ENCODE peak calls at places on chromosomes 11 and 22, in nine cellular contexts. S, R, K, I, L, W, T, A and P are unnamed samples.

GRCh38 chr22:35422936-35423335 is 23.0 kb downstream of the MCM5 start:
- DNase-seq in S (no peak), R (no peak), K (no peak), I (no peak), L (no peak), W (no peak), T (no peak), A (no peak), P (no peak)

GRCh38 chr11:13261600-13262061 is 16.0 kb upstream of the BMAL1 start:
- DNase-seq in S (no peak), R (peak), K (peak), I (no peak), L (peak), W (no peak), T (peak), A (peak), P (peak)

GRCh38 chr22:41848468-41848867 is 15.6 kb downstream of the SREBF2 start:
- DNase-seq in S (peak), R (peak), K (no peak), I (no peak), L (peak), W (peak), T (no peak), A (peak), P (peak)

GRCh38 chr11:86595401-86595800 is 77.0 kb downstream of the ME3 start:
- DNase-seq in S (peak), R (no peak), K (no peak), I (no peak), L (no peak), W (no peak), T (no peak), A (no peak), P (no peak)

GRCh38 chr11:75351541-75352416 is at the start of gene ARRB1:
- DNase-seq in S (peak), R (peak), K (no peak), I (peak), L (peak), W (peak), T (peak), A (no peak), P (peak)

GRCh38 chr11:64340671-64341335 is 799 bp downstream of the CCDC88B start:
- DNase-seq in S (peak), R (no peak), K (no peak), I (peak), L (no peak), W (peak), T (no peak), A (no peak), P (no peak)

GRCh38 chr11:116162541-116163230 is 610.1 kb downstream of the BUD13 start:
- DNase-seq in S (no peak), R (no peak), K (no peak), I (no peak), L (no peak), W (peak), T (no peak), A (no peak), P (no peak)

GRCh38 chr11:116558504-116559252 is 214.1 kb downstream of the BUD13 start:
- DNase-seq in S (no peak), R (peak), K (no peak), I (no peak), L (no peak), W (no peak), T (peak), A (peak), P (peak)

GRCh38 chr11:118612378-118612777 is 5.0 kb downstream of the PHLDB1 start:
- DNase-seq in S (no peak), R (peak), K (no peak), I (peak), L (no peak), W (peak), T (no peak), A (no peak), P (no peak)

GRCh38 chr11:78690588-78690987 is 115.9 kb upstream of the NARS2 start:
- DNase-seq in S (no peak), R (peak), K (no peak), I (no peak), L (peak), W (no peak), T (peak), A (peak), P (no peak)

GRCh38 chr11:25953015-25953414 is 378.9 kb upstream of the ANO3 start:
- DNase-seq in S (no peak), R (no peak), K (no peak), I (no peak), L (no peak), W (no peak), T (no peak), A (no peak), P (no peak)

GRCh38 chr11:73325036-73325981 is 17.2 kb downstream of the ARHGEF17 start:
- DNase-seq in S (no peak), R (peak), K (no peak), I (no peak), L (no peak), W (no peak), T (no peak), A (no peak), P (peak)

GRCh38 chr22:37118083-37118482 is 8.6 kb upstream of the TMPRSS6 start:
- DNase-seq in S (no peak), R (no peak), K (no peak), I (no peak), L (no peak), W (no peak), T (no peak), A (no peak), P (no peak)

GRCh38 chr11:118889796-118890195 is 6.1 kb downstream of the CXCR5 start:
- DNase-seq in S (no peak), R (peak), K (peak), I (no peak), L (peak), W (no peak), T (no peak), A (peak), P (peak)

GRCh38 chr11:123111465-123111864 is 49.5 kb upstream of the HSPA8 start:
- DNase-seq in S (no peak), R (peak), K (no peak), I (no peak), L (peak), W (peak), T (peak), A (peak), P (peak)

GRCh38 chr22:35380537-35381423 is at the start of gene HMOX1:
- DNase-seq in S (peak), R (peak), K (peak), I (peak), L (peak), W (peak), T (peak), A (peak), P (peak)

GRCh38 chr22:42500164-42500835 is 19.3 kb downstream of the RRP7A start:
- DNase-seq in S (peak), R (peak), K (no peak), I (peak), L (peak), W (peak), T (peak), A (peak), P (peak)

GRCh38 chr11:98564881-98565280 is 455.9 kb upstream of the CNTN5 start:
- DNase-seq in S (no peak), R (no peak), K (no peak), I (no peak), L (no peak), W (no peak), T (no peak), A (no peak), P (no peak)

GRCh38 chr11:116730568-116730967 is 42.2 kb downstream of the BUD13 start:
- DNase-seq in S (no peak), R (no peak), K (no peak), I (no peak), L (no peak), W (no peak), T (no peak), A (peak), P (no peak)

GRCh38 chr11:61380914-61381313 is 11.5 kb upstream of the TMEM216 start:
- DNase-seq in S (no peak), R (no peak), K (no peak), I (no peak), L (no peak), W (no peak), T (no peak), A (no peak), P (no peak)

GRCh38 chr11:61377461-61378160 is 14.8 kb upstream of the TMEM216 start:
- DNase-seq in S (no peak), R (peak), K (no peak), I (no peak), L (no peak), W (no peak), T (no peak), A (peak), P (peak)

GRCh38 chr11:61375709-61376108 is 13.5 kb downstream of the TMEM138 start:
- DNase-seq in S (no peak), R (no peak), K (no peak), I (no peak), L (no peak), W (no peak), T (no peak), A (no peak), P (no peak)

GRCh38 chr11:61384271-61385242 is 7.8 kb upstream of the TMEM216 start:
- DNase-seq in S (peak), R (peak), K (no peak), I (no peak), L (peak), W (peak), T (peak), A (peak), P (no peak)

DNA sequence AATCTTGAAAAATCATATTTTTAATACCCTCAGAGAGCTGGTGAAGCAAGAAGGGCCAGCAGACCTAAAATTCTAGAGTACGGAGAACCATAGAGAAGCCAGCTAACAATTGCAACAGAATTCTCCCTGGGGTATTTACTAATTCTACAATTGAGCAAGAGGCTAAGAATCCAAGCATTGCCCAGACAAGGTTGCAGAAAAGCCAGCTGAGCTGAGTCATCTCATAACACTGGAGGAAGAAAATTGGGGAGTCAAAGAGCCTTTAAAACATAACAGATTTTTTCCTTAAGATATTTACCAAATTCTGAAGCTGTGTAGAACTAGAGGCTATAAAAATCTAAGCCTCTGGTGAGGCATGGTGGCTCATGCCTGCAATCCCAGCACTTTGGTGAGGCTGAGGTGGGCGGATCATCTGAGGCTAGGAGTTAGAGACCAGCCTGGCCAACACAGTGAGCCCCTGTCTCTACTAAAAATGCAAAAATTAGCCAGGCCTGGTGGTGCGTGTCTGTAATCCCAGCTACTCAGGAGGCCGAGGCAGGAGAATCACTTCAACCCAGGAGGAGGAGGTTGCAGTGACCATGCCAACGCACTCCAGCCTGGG is 13.6 kb upstream of the TMEM216 start:
- DNase-seq in S (no peak), R (peak), K (peak), I (peak), L (peak), W (no peak), T (peak), A (peak), P (peak)
- TF ChIP-seq CTCF in S (no peak), R (no peak), K (no peak), I (no peak), L (no peak), W (no peak), T (no peak), A (no peak), P (no peak)

GRCh38 chr22:47996446-47996857 is 1234.0 kb downstream of the TBC1D22A start:
- DNase-seq in S (peak), R (no peak), K (no peak), I (no peak), L (no peak), W (no peak), T (no peak), A (no peak), P (no peak)

GRCh38 chr22:47997612-47998011 is 1235.2 kb downstream of the TBC1D22A start:
- DNase-seq in S (no peak), R (no peak), K (no peak), I (no peak), L (no peak), W (no peak), T (no peak), A (no peak), P (no peak)

GRCh38 chr22:47994899-47995573 is 1232.6 kb downstream of the TBC1D22A start:
- DNase-seq in S (no peak), R (no peak), K (no peak), I (no peak), L (no peak), W (no peak), T (no peak), A (no peak), P (no peak)

GRCh38 chr22:47995718-47996117 is 1233.3 kb downstream of the TBC1D22A start:
- DNase-seq in S (no peak), R (no peak), K (no peak), I (no peak), L (no peak), W (no peak), T (no peak), A (no peak), P (no peak)

DNA sequence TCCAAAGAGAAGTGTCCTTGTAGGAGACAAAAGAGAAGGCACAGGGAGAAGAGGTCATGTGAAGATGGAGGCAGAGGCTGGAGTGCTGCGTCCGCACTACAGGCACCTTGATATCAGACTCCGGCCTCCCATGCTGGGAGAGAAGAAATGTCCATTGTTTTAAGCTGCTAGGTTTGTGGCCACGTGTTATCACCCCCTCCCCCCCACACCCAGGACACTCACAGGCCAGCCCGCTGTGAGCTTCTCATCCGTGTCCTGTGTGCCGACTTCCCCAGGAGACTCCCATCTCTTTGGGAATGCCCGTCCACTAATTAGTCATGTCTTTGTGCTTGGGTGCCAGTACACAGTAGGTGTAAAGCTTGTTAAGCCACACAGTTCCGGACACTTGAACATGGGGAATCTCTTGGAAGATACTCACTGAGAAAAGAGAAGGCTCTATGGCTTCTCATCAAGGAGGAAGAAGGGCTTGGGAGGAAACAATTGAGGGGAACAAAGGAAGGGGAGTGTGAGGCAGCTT is 1234.7 kb downstream of the TBC1D22A start:
- DNase-seq in S (no peak), R (no peak), K (no peak), I (no peak), L (no peak), W (no peak), T (no peak), A (no peak), P (no peak)
- TF ChIP-seq CTCF in S (no peak), R (no peak), K (no peak), I (no peak), L (no peak), W (no peak), T (no peak), A (no peak), P (no peak)

GRCh38 chr11:102109896-102110760 is at the start of gene YAP1:
- DNase-seq in S (peak), R (peak), K (peak), I (peak), L (peak), W (peak), T (peak), A (peak), P (peak)

GRCh38 chr11:102111787-102112653 is 1.8 kb downstream of the YAP1 start:
- DNase-seq in S (peak), R (peak), K (peak), I (no peak), L (peak), W (no peak), T (peak), A (peak), P (peak)

GRCh38 chr11:102110761-102111010 is 439 bp downstream of the YAP1 start:
- DNase-seq in S (no peak), R (no peak), K (no peak), I (peak), L (no peak), W (no peak), T (no peak), A (no peak), P (no peak)

GRCh38 chr11:102112654-102112926 is 2.3 kb downstream of the YAP1 start:
- DNase-seq in S (no peak), R (no peak), K (no peak), I (no peak), L (peak), W (no peak), T (peak), A (no peak), P (no peak)

GRCh38 chr11:102111011-102111786 is 952 bp downstream of the YAP1 start:
- DNase-seq in S (peak), R (peak), K (no peak), I (peak), L (peak), W (peak), T (peak), A (peak), P (peak)
- TF ChIP-seq CTCF in S (no peak), R (peak), K (peak), I (no peak), L (no peak), W (peak), T (peak), A (no peak), P (no peak)

GRCh38 chr22:19986011-19986409 is 30.6 kb downstream of the ARVCF start:
- DNase-seq in S (no peak), R (no peak), K (no peak), I (no peak), L (no peak), W (no peak), T (no peak), A (no peak), P (no peak)

GRCh38 chr22:19987394-19988306 is 29.0 kb downstream of the ARVCF start:
- DNase-seq in S (peak), R (no peak), K (no peak), I (no peak), L (no peak), W (no peak), T (no peak), A (no peak), P (no peak)

GRCh38 chr22:19988331-19988808 is 28.3 kb downstream of the ARVCF start:
- DNase-seq in S (no peak), R (no peak), K (no peak), I (peak), L (no peak), W (no peak), T (no peak), A (no peak), P (no peak)

GRCh38 chr22:19984851-19985811 is 31.5 kb downstream of the ARVCF start:
- DNase-seq in S (no peak), R (no peak), K (no peak), I (peak), L (no peak), W (no peak), T (no peak), A (no peak), P (no peak)

DNA sequence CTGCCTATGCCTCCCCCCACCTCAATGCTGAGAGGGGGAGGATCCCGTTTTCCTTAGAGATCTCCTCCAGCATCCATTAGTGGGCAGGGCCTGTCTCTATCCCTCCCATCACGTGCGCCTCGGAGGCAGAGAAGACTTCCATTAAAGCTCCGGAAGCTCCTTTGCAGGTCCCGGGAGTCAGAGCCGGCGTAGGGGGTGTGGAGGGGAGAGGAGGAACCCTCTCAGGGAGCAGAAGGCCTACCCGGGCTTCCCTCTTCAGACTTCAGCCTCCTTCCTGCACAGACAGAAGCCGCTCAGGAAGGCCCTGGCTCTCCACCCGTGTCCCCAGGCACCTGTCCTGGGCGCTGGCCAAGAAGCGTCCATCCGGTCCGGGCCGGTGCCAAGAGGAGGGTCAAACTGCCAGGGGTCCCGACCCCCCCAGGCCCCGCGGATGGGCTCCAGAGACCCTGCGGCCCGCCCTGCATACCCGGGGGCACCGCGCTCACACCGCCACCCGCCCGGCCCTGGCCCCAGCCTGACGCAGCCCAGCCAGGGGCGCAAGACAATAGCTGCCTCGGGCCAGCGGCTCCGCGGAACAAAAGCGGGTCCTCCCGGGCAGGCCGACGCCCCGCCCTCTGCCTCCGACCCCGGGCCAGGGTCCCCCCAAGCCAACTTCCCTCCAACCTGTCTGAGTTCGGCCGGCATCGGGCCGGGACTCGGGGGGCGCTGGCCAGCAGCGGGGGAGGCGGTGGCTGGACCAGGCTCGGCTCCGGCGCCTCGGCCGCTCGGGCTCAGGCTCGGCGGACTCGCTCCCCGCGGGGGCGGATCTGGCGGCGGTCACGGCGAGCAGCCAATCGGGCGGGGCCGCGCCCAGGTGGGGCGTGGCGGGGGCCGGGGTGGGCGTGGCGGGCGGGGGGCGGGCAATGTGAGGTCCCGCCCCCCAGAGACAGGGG is 29.9 kb downstream of the ARVCF start:
- DNase-seq in S (peak), R (peak), K (no peak), I (peak), L (peak), W (peak), T (peak), A (peak), P (peak)
- TF ChIP-seq CTCF in S (no peak), R (no peak), K (no peak), I (no peak), L (no peak), W (no peak), T (no peak), A (no peak), P (no peak)

GRCh38 chr11:84963240-84963639 is 663.9 kb downstream of the DLG2 start:
- DNase-seq in S (no peak), R (peak), K (no peak), I (no peak), L (no peak), W (peak), T (no peak), A (no peak), P (no peak)
- TF ChIP-seq CTCF in S (no peak), R (no peak), K (peak), I (no peak), L (no peak), W (peak), T (no peak), A (peak), P (no peak)